ENCODE peak calls at places on chromosomes 6 and 20, in seven cellular contexts. N is heart left ventricle, G is upper lobe of left lung, W is uterus, E is stomach, J is thyroid gland, F is IMR-90. V is an unnamed sample.

GRCh38 chr6:64146094-64146493 is 510.5 kb downstream of the PHF3 start:
- DNase-seq in N (no peak), G (no peak), W (no peak), E (no peak), J (no peak), F (no peak), V (no peak)

GRCh38 chr6:170226647-170227046 is 64.2 kb downstream of the DLL1 start:
- DNase-seq in N (no peak), G (no peak), W (no peak), E (no peak), J (no peak), F (no peak), V (no peak)

GRCh38 chr6:71119560-71119959 is 162.7 kb upstream of the B3GAT2 start:
- DNase-seq in N (no peak), G (no peak), W (no peak), E (no peak), J (no peak), F (no peak), V (no peak)

GRCh38 chr6:31083742-31084354 is 28.5 kb downstream of the C6orf15 start:
- DNase-seq in N (peak; percentile 50), G (no peak), W (no peak), E (peak; percentile 40), J (no peak), F (peak; percentile 92), V (peak; percentile 44)

GRCh38 chr6:135860361-135860760 is 8.9 kb downstream of the PDE7B start:
- DNase-seq in N (no peak), G (no peak), W (no peak), E (no peak), J (no peak), F (no peak), V (no peak)

GRCh38 chr20:33732166-33732970 is 572 bp downstream of the ZNF341 start:
- DNase-seq in N (peak; percentile 91), G (peak; percentile 91), W (no peak), E (peak; percentile 90), J (peak; percentile 90), F (no peak), V (peak; percentile 92)

GRCh38 chr6:43076093-43076927 is at the start of gene PTK7:
- DNase-seq in N (peak; percentile 25), G (peak; percentile 47), W (peak; percentile 79), E (peak; percentile 48), J (peak; percentile 77), F (peak; percentile 54), V (no peak)

GRCh38 chr20:49340161-49340966 is 62.5 kb upstream of the ZNFX1 start:
- DNase-seq in N (no peak), G (no peak), W (no peak), E (no peak), J (no peak), F (no peak), V (no peak)

GRCh38 chr6:35044145-35044745 is 96.9 kb downstream of the TCP11 start:
- DNase-seq in N (peak; percentile 51), G (peak; percentile 69), W (no peak), E (no peak), J (peak; percentile 81), F (no peak), V (peak; percentile 41)

GRCh38 chr6:11202513-11203305 is 29.8 kb downstream of the NEDD9 start:
- DNase-seq in N (no peak), G (no peak), W (no peak), E (no peak), J (peak; percentile 17), F (peak; percentile 41), V (no peak)

GRCh38 chr6:2630362-2630761 is 120.4 kb downstream of the MYLK4 start:
- DNase-seq in N (peak; percentile 28), G (no peak), W (no peak), E (no peak), J (no peak), F (peak; percentile 99), V (no peak)

GRCh38 chr20:45647441-45648050 is 16.5 kb upstream of the WFDC9 start:
- DNase-seq in N (no peak), G (no peak), W (no peak), E (no peak), J (no peak), F (no peak), V (no peak)

GRCh38 chr6:53246924-53247323 is 98.3 kb upstream of the GCM1 start:
- DNase-seq in N (no peak), G (no peak), W (no peak), E (no peak), J (no peak), F (no peak), V (no peak)

GRCh38 chr6:1610497-1611321 is 994 bp downstream of the FOXC1 start:
- DNase-seq in N (no peak), G (no peak), W (no peak), E (no peak), J (peak; percentile 22), F (peak; percentile 29), V (no peak)

GRCh38 chr6:112116215-112116614 is 28.8 kb downstream of the FAM229B start:
- DNase-seq in N (no peak), G (no peak), W (no peak), E (no peak), J (no peak), F (no peak), V (no peak)

GRCh38 chr6:30508890-30509736 is 19.8 kb downstream of the HLA-E start:
- DNase-seq in N (no peak), G (no peak), W (no peak), E (no peak), J (no peak), F (peak; percentile 51), V (no peak)

DNA sequence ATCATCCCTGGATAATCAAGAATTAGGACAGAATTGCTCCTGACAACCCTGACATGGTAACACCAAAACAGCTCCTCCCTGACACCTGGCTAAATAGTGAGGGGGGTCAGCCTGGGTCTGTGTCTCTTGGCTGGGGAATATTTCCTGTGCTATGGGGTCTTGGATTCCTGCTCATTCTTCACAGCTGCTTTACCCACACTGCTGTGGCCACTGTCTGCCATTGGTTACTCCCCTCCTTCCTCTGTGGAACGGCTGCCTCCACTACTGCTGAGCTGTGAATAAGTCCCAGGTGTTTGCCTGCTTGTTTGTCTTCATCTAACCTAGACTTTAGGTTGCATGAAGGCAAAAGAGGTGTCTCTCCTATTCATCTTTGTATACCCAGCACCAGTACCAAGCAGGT is 33.9 kb upstream of the TXLNB start:
- DNase-seq in N (no peak), G (no peak), W (no peak), E (no peak), J (no peak), F (no peak), V (no peak)
- TF ChIP-seq POLR2A in N (no peak), G (no peak), W (no peak), E (no peak), J (no peak), F (no peak), V (no peak)

DNA sequence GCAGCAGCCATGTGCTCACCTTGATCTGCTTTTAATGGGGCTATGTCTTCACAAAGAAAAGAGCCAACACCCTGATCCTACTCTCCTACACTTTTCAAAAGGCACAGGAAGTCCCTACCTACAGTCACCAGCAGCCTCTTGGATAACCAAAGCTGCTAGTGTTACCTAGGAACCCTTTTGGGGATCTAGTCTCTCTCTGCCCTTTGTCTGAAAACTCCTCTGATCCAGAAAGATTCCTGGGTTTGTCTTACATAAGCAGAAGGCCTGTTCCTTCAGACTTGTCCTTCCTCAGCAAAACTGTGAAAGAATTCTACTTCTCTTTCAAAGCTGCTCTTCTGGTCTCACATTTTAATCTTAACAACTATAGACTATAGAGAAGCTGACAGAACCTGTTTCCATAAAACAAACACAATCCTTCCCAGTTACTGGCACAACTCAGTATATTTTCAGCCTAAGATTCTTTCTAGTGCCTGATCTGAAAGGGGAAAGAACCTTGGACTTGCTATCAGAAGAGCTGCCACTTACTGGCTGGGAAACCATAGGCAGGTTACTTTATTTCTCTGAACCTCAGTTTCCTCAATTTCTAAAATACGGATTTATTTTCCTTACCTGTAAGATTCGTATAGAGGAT is 2.9 kb downstream of the PLAGL2 start:
- DNase-seq in N (no peak), G (no peak), W (no peak), E (no peak), J (no peak), F (no peak), V (no peak)
- H3K4me3 ChIP-seq in N (no peak overlapping the region), G (no peak overlapping the region), W (no peak overlapping the region), E (no peak overlapping the region), J (no peak overlapping the region), F (no peak overlapping the region), V (peak overlapping the region; percentile 99)

GRCh38 chr6:152981989-152982767 is 663 bp downstream of the FBXO5 start:
- DNase-seq in N (peak; percentile 15), G (no peak), W (peak; percentile 43), E (no peak), J (peak; percentile 14), F (no peak), V (peak; percentile 14)
- H3K4me1 ChIP-seq in N (peaks cover 4% of the 10 kb centered on the region), G (peaks cover 16% of the 10 kb centered on the region), W (no peaks in the 10 kb centered on the region), E (peaks cover 46% of the 10 kb centered on the region), J (peaks cover 14% of the 10 kb centered on the region), F (peaks cover 5% of the 10 kb centered on the region), V (peaks cover 22% of the 10 kb centered on the region)

GRCh38 chr20:35724321-35725230 is 17.5 kb downstream of the RBM39 start:
- DNase-seq in N (no peak), G (no peak), W (no peak), E (no peak), J (no peak), F (no peak), V (no peak)
- TF ChIP-seq POLR2A in N (no peak), G (no peak), W (no peak), E (no peak), J (no peak), F (no peak), V (no peak)

GRCh38 chr6:37060195-37060559 is 54.7 kb downstream of the FGD2 start:
- DNase-seq in N (no peak), G (no peak), W (no peak), E (no peak), J (no peak), F (no peak), V (no peak)
- H3K4me3 ChIP-seq in N (no peak overlapping the region), G (no peak overlapping the region), W (no peak overlapping the region), E (no peak overlapping the region), J (no peak overlapping the region), F (no peak overlapping the region), V (no peak overlapping the region)

V was measured in transverse colon.